ENCODE peak calls at places on chromosomes 16 and 17, in seven cellular contexts. One of them, this sample, is unnamed.

GRCh38 chr16:66617728-66618127 is 13.2 kb downstream of the CMTM3 start:
- DNase-seq in ovary: no peak
- DNase-seq in GM10248: no peak
- DNase-seq in HFF-Myc: no peak
- DNase-seq in PC-9: no peak
- DNase-seq in RWPE2: no peak
- DNase-seq in GM13976: no peak
- DNase-seq in this sample: no peak

GRCh38 chr16:57497121-57497520 is 10.8 kb upstream of the DOK4 start:
- DNase-seq in ovary: no peak
- DNase-seq in GM10248: no peak
- DNase-seq in HFF-Myc: no peak
- DNase-seq in PC-9: no peak
- DNase-seq in RWPE2: no peak
- DNase-seq in GM13976: no peak
- DNase-seq in this sample: no peak

GRCh38 chr17:4156750-4157381 is 13.9 kb downstream of the CYB5D2 start:
- DNase-seq in ovary: no peak
- DNase-seq in GM10248: no peak
- DNase-seq in HFF-Myc: no peak
- DNase-seq in PC-9: no peak
- DNase-seq in RWPE2: no peak
- DNase-seq in GM13976: no peak
- DNase-seq in this sample: peak; percentile 36

GRCh38 chr16:63617047-63617989 is 1504.5 kb downstream of the CDH11 start:
- DNase-seq in ovary: no peak
- DNase-seq in GM10248: no peak
- DNase-seq in HFF-Myc: no peak
- DNase-seq in PC-9: no peak
- DNase-seq in RWPE2: no peak
- DNase-seq in GM13976: no peak
- DNase-seq in this sample: peak; percentile 37

GRCh38 chr16:86016201-86016965 is 117.4 kb downstream of the IRF8 start:
- DNase-seq in ovary: peak; percentile 19
- DNase-seq in GM10248: peak; percentile 76
- DNase-seq in HFF-Myc: no peak
- DNase-seq in PC-9: no peak
- DNase-seq in RWPE2: peak; percentile 23
- DNase-seq in GM13976: peak; percentile 78
- DNase-seq in this sample: peak; percentile 79

GRCh38 chr17:72338847-72339790 is 218.3 kb downstream of the SOX9 start:
- DNase-seq in ovary: no peak
- DNase-seq in GM10248: no peak
- DNase-seq in HFF-Myc: peak; percentile 66
- DNase-seq in PC-9: peak; percentile 97
- DNase-seq in RWPE2: no peak
- DNase-seq in GM13976: no peak
- DNase-seq in this sample: no peak

GRCh38 chr17:3993493-3994220 is 29.4 kb upstream of the ATP2A3 start:
- DNase-seq in ovary: no peak
- DNase-seq in GM10248: peak; percentile 56
- DNase-seq in HFF-Myc: no peak
- DNase-seq in PC-9: no peak
- DNase-seq in RWPE2: no peak
- DNase-seq in GM13976: peak; percentile 71
- DNase-seq in this sample: no peak

GRCh38 chr16:80300456-80300855 is 240.3 kb upstream of the DYNLRB2 start:
- DNase-seq in ovary: no peak
- DNase-seq in GM10248: no peak
- DNase-seq in HFF-Myc: no peak
- DNase-seq in PC-9: no peak
- DNase-seq in RWPE2: no peak
- DNase-seq in GM13976: no peak
- DNase-seq in this sample: no peak

GRCh38 chr17:35167046-35167445 is 19.4 kb downstream of the UNC45B start:
- DNase-seq in ovary: no peak
- DNase-seq in GM10248: no peak
- DNase-seq in HFF-Myc: no peak
- DNase-seq in PC-9: no peak
- DNase-seq in RWPE2: no peak
- DNase-seq in GM13976: no peak
- DNase-seq in this sample: no peak

GRCh38 chr17:42868338-42868737 is 17.3 kb downstream of the AOC3 start:
- DNase-seq in ovary: no peak
- DNase-seq in GM10248: no peak
- DNase-seq in HFF-Myc: no peak
- DNase-seq in PC-9: no peak
- DNase-seq in RWPE2: no peak
- DNase-seq in GM13976: no peak
- DNase-seq in this sample: no peak

GRCh38 chr17:45639297-45639849 is 144.7 kb upstream of the CRHR1 start:
- DNase-seq in ovary: no peak
- DNase-seq in GM10248: no peak
- DNase-seq in HFF-Myc: no peak
- DNase-seq in PC-9: no peak
- DNase-seq in RWPE2: no peak
- DNase-seq in GM13976: no peak
- DNase-seq in this sample: no peak

GRCh38 chr16:89246903-89247733 is 29.6 kb downstream of the ZNF778 start:
- DNase-seq in ovary: peak; percentile 92
- DNase-seq in GM10248: peak; percentile 99
- DNase-seq in HFF-Myc: peak; percentile 39
- DNase-seq in PC-9: peak; percentile 62
- DNase-seq in RWPE2: peak; percentile 93
- DNase-seq in GM13976: peak; percentile 100
- DNase-seq in this sample: peak; percentile 94

GRCh38 chr17:81150379-81151038 is 14.8 kb upstream of the PVALEF start:
- DNase-seq in ovary: no peak
- DNase-seq in GM10248: no peak
- DNase-seq in HFF-Myc: no peak
- DNase-seq in PC-9: no peak
- DNase-seq in RWPE2: no peak
- DNase-seq in GM13976: no peak
- DNase-seq in this sample: peak; percentile 2

GRCh38 chr17:67573987-67574657 is 143.6 kb upstream of the NOL11 start:
- DNase-seq in ovary: no peak
- DNase-seq in GM10248: no peak
- DNase-seq in HFF-Myc: no peak
- DNase-seq in PC-9: no peak
- DNase-seq in RWPE2: no peak
- DNase-seq in GM13976: no peak
- DNase-seq in this sample: no peak

GRCh38 chr16:8370374-8371015 is 219.8 kb downstream of the TMEM114 start:
- DNase-seq in ovary: no peak
- DNase-seq in GM10248: no peak
- DNase-seq in HFF-Myc: no peak
- DNase-seq in PC-9: no peak
- DNase-seq in RWPE2: no peak
- DNase-seq in GM13976: no peak
- DNase-seq in this sample: no peak

GRCh38 chr16:1162701-1163566 is 10.0 kb downstream of the CACNA1H start:
- DNase-seq in ovary: no peak
- DNase-seq in GM10248: no peak
- DNase-seq in HFF-Myc: no peak
- DNase-seq in PC-9: no peak
- DNase-seq in RWPE2: no peak
- DNase-seq in GM13976: no peak
- DNase-seq in this sample: no peak

GRCh38 chr16:11481987-11482386 is 104.7 kb downstream of the LITAF start:
- DNase-seq in ovary: no peak
- DNase-seq in GM10248: no peak
- DNase-seq in HFF-Myc: no peak
- DNase-seq in PC-9: no peak
- DNase-seq in RWPE2: no peak
- DNase-seq in GM13976: no peak
- DNase-seq in this sample: no peak

GRCh38 chr17:62995377-62995885 is 29.4 kb downstream of the TANC2 start:
- DNase-seq in ovary: no peak
- DNase-seq in GM10248: peak; percentile 20
- DNase-seq in HFF-Myc: peak; percentile 10
- DNase-seq in PC-9: no peak
- DNase-seq in RWPE2: no peak
- DNase-seq in GM13976: peak; percentile 33
- DNase-seq in this sample: peak; percentile 45

GRCh38 chr16:49912688-49913087 is 56.8 kb upstream of the ZNF423 start:
- DNase-seq in ovary: no peak
- DNase-seq in GM10248: no peak
- DNase-seq in HFF-Myc: no peak
- DNase-seq in PC-9: no peak
- DNase-seq in RWPE2: no peak
- DNase-seq in GM13976: no peak
- DNase-seq in this sample: no peak

DNA sequence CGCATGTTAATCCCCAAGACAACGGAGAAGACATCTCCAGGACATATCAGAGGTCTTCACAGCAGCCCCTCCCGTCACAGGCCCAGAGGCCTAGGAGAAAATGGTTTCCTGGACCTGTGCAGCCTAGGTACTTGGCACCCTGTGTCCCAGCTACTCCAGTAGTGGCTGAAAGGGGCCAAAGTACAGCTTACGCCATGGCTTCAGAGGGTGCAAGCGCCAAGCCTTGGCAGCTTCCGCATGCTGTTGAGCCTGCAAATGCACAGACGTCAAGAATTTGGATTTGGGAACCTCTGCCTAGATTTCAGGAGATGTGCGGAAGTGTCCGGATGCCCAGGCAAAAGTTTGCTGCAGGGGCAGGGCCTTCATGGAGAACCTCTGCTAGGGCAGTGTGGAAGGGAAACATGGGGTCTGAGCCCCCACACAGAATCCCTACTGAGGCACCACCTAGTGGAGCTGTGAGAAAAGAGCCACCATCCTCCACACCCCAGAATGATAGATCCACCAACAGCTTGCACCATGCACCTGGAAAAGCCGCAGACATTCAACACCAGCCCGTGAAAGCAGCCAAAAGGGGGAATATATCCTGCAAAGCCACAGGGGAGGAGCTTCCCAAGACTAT is 159.3 kb upstream of the COX10 start:
- DNase-seq in ovary: no peak
- DNase-seq in GM10248: no peak
- DNase-seq in HFF-Myc: no peak
- DNase-seq in PC-9: no peak
- DNase-seq in RWPE2: no peak
- DNase-seq in GM13976: no peak
- DNase-seq in this sample: no peak
- TF ChIP-seq CTCF in ovary: no peak
- TF ChIP-seq CTCF in GM10248: no peak
- TF ChIP-seq CTCF in HFF-Myc: peak; percentile 10
- TF ChIP-seq CTCF in PC-9: no peak
- TF ChIP-seq CTCF in RWPE2: no peak
- TF ChIP-seq CTCF in GM13976: no peak
- TF ChIP-seq CTCF in this sample: no peak

DNA sequence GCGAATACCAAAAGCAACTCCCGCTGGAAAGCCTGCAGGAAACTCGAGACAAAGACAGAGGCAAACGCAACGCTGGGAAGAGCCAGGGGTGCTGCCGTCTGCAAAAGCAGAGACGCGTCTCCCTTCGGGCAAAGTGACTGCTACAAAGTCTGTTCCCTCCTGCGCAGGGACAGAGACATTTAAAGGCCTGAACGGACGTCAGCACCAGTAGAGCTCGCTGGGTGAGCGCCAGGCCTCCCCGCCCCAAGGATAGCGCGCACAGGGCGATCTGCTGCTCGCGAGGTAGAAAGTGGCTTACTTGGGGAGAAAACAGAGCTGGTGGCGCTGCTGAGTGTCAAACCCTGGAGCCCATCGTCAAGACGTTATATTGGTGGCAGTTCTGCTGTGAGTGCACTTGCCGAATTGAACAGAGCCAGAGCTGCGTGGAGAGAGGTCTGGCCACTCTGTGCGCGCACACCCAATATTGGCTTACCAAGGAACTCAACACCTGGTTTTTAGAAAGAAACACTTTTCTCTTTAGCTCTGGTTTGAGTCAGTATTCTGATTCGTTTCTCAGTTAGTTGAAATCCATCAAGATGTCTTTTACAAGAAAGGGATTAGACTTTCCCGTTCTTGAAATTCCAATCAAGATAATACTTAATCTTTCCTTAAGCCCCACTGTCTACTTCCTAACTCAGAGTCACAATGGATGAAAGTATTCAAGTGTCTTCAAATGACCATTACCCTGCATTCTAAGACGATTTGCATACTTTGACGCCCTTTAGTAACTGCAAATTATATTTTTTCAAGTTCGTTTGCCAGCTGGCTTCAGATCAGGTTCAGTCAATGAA is 190.1 kb downstream of the USP22 start:
- DNase-seq in ovary: peak; percentile 25
- DNase-seq in GM10248: no peak
- DNase-seq in HFF-Myc: no peak
- DNase-seq in PC-9: peak; percentile 42
- DNase-seq in RWPE2: no peak
- DNase-seq in GM13976: no peak
- DNase-seq in this sample: peak; percentile 57
- TF ChIP-seq CTCF in ovary: no peak
- TF ChIP-seq CTCF in GM10248: no peak
- TF ChIP-seq CTCF in HFF-Myc: no peak
- TF ChIP-seq CTCF in PC-9: no peak
- TF ChIP-seq CTCF in RWPE2: no peak
- TF ChIP-seq CTCF in GM13976: no peak
- TF ChIP-seq CTCF in this sample: no peak

GRCh38 chr16:56451753-56452689 is 667 bp downstream of the OGFOD1 start:
- DNase-seq in ovary: no peak
- DNase-seq in GM10248: no peak
- DNase-seq in HFF-Myc: peak; percentile 14
- DNase-seq in PC-9: peak; percentile 61
- DNase-seq in RWPE2: no peak
- DNase-seq in GM13976: peak; percentile 18
- DNase-seq in this sample: peak; percentile 54

GRCh38 chr16:56448005-56448404 is 3.1 kb downstream of the NUDT21 start:
- DNase-seq in ovary: no peak
- DNase-seq in GM10248: no peak
- DNase-seq in HFF-Myc: no peak
- DNase-seq in PC-9: no peak
- DNase-seq in RWPE2: no peak
- DNase-seq in GM13976: no peak
- DNase-seq in this sample: no peak

GRCh38 chr16:56450275-56450889 is 750 bp downstream of the NUDT21 start:
- DNase-seq in ovary: no peak
- DNase-seq in GM10248: no peak
- DNase-seq in HFF-Myc: no peak
- DNase-seq in PC-9: no peak
- DNase-seq in RWPE2: no peak
- DNase-seq in GM13976: no peak
- DNase-seq in this sample: no peak

GRCh38 chr16:56450901-56451752 is at the start of the genes NUDT21 and OGFOD1:
- DNase-seq in ovary: peak; percentile 90
- DNase-seq in GM10248: peak; percentile 100
- DNase-seq in HFF-Myc: peak; percentile 96
- DNase-seq in PC-9: peak; percentile 98
- DNase-seq in RWPE2: peak; percentile 96
- DNase-seq in GM13976: peak; percentile 99
- DNase-seq in this sample: peak; percentile 91
- TF ChIP-seq CTCF in ovary: no peak
- TF ChIP-seq CTCF in GM10248: no peak
- TF ChIP-seq CTCF in HFF-Myc: no peak
- TF ChIP-seq CTCF in PC-9: no peak
- TF ChIP-seq CTCF in RWPE2: no peak
- TF ChIP-seq CTCF in GM13976: no peak
- TF ChIP-seq CTCF in this sample: peak; percentile 18

GRCh38 chr16:87927195-87927562 is 9.2 kb downstream of the CA5A start:
- DNase-seq in ovary: no peak
- DNase-seq in GM10248: no peak
- DNase-seq in HFF-Myc: no peak
- DNase-seq in PC-9: no peak
- DNase-seq in RWPE2: no peak
- DNase-seq in GM13976: no peak
- DNase-seq in this sample: no peak
- TF ChIP-seq CTCF in ovary: no peak
- TF ChIP-seq CTCF in GM10248: no peak
- TF ChIP-seq CTCF in HFF-Myc: no peak
- TF ChIP-seq CTCF in PC-9: no peak
- TF ChIP-seq CTCF in RWPE2: no peak
- TF ChIP-seq CTCF in GM13976: no peak
- TF ChIP-seq CTCF in this sample: no peak

This sample was measured in glutamatergic neuron.